ENCODE peak calls at places on chromosomes 16 and 17, in seven cellular contexts. V is SK-N-SH, F is RWPE1, Z is right atrium auricular region, G is GM10248, S is ascending aorta, L is dorsolateral prefrontal cortex. B is an unnamed sample.

GRCh38 chr16:80932725-80933124 is 74.0 kb downstream of the CMC2 start:
- DNase-seq in L (no peak), Z (peak), G (no peak), F (peak), S (peak), V (peak), B (peak)

GRCh38 chr17:78925662-78926555 is 722 bp upstream of the TIMP2 start:
- DNase-seq in S (peak), L (peak), F (no peak), V (peak), G (no peak), Z (peak), B (peak)

GRCh38 chr17:83194761-83195329 is 115.4 kb downstream of the METRNL start:
- DNase-seq in Z (no peak), S (no peak), V (no peak), G (no peak), F (no peak), L (no peak), B (no peak)

GRCh38 chr17:55642741-55643140 is 79.9 kb downstream of the TMEM100 start:
- DNase-seq in F (no peak), V (no peak), S (no peak), L (no peak), Z (no peak), G (no peak), B (no peak)

GRCh38 chr16:12329246-12329995 is 352.9 kb downstream of the SNX29 start:
- DNase-seq in G (no peak), V (no peak), L (no peak), S (no peak), Z (no peak), F (no peak), B (no peak)

GRCh38 chr17:1485748-1486376 is 6.6 kb downstream of the MYO1C start:
- DNase-seq in Z (peak), G (peak), L (no peak), F (peak), S (peak), V (peak), B (peak)

GRCh38 chr17:59872351-59872750 is 20.4 kb downstream of the TUBD1 start:
- DNase-seq in G (no peak), L (no peak), Z (no peak), V (no peak), F (no peak), S (no peak), B (no peak)

GRCh38 chr16:6446370-6446769 is 886.3 kb upstream of the RBFOX1 start:
- DNase-seq in L (no peak), F (no peak), Z (no peak), G (no peak), S (no peak), V (no peak), B (no peak)

GRCh38 chr17:62778990-62779681 is 29.0 kb downstream of the MARCHF10 start:
- DNase-seq in S (no peak), V (peak), L (no peak), Z (no peak), F (peak), G (no peak), B (no peak)

GRCh38 chr17:80029235-80029974 is 6.3 kb downstream of the TBC1D16 start:
- DNase-seq in V (no peak), G (no peak), L (no peak), Z (peak), F (no peak), S (peak), B (no peak)

GRCh38 chr17:47279062-47279801 is 25.6 kb downstream of the ITGB3 start:
- DNase-seq in L (no peak), G (peak), S (peak), V (no peak), F (peak), Z (peak), B (no peak)

GRCh38 chr17:57518587-57519118 is 226.4 kb downstream of the CCDC182 start:
- DNase-seq in F (no peak), S (no peak), Z (no peak), V (peak), L (no peak), G (no peak), B (no peak)

GRCh38 chr17:75774471-75774987 is 9.5 kb upstream of the GALK1 start:
- DNase-seq in F (no peak), S (peak), L (no peak), V (peak), G (no peak), Z (no peak), B (no peak)

GRCh38 chr16:49854227-49855203 is 1.4 kb downstream of the ZNF423 start:
- DNase-seq in V (peak), Z (no peak), S (no peak), F (no peak), L (no peak), G (no peak), B (peak)

GRCh38 chr17:74295625-74296547 is 21.9 kb downstream of the DNAI2 start:
- DNase-seq in S (no peak), G (no peak), V (no peak), L (no peak), Z (no peak), F (no peak), B (no peak)

GRCh38 chr17:68349157-68349556 is 57.9 kb downstream of the ARSG start:
- DNase-seq in S (no peak), F (no peak), G (peak), L (no peak), Z (no peak), V (no peak), B (no peak)

GRCh38 chr17:68355093-68355492 is 63.8 kb downstream of the ARSG start:
- DNase-seq in L (no peak), F (no peak), G (no peak), Z (no peak), S (no peak), V (no peak), B (no peak)

GRCh38 chr17:68353121-68353521 is 61.8 kb downstream of the ARSG start:
- DNase-seq in G (no peak), L (no peak), S (no peak), V (no peak), F (no peak), Z (no peak), B (no peak)

GRCh38 chr17:68352041-68352440 is 60.7 kb downstream of the ARSG start:
- DNase-seq in S (no peak), V (no peak), F (no peak), L (no peak), Z (no peak), G (no peak), B (no peak)

DNA sequence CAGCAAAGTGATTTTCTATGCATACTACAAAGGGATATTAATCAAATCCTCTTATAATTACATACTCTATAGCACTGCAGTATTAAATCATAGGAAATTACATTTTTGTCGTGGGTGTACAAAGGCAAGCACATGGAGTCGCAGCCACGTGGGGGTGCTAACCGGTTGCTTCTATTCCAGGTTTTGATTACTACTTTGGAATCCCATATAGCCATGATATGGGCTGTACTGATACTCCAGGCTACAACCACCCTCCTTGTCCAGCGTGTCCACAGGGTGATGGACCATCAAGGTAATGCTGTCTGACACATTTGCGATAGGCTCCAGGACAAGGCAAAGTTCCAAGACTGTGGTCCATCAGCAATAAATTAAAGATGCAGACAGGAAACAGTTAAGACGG is 60.1 kb downstream of the ARSG start:
- DNase-seq in Z (peak), V (peak), G (no peak), S (no peak), F (no peak), L (no peak), B (no peak)
- TF ChIP-seq CTCF in Z (no peak), V (peak), G (no peak), S (no peak), F (no peak), L (no peak), B (no peak)

GRCh38 chr17:7972131-7972785 is 30.2 kb upstream of the GUCY2D start:
- DNase-seq in G (no peak), S (peak), L (no peak), Z (no peak), V (no peak), F (no peak), B (no peak)
- TF ChIP-seq CTCF in G (no peak), S (no peak), L (no peak), Z (no peak), V (peak), F (peak), B (peak)

GRCh38 chr16:87930456-87930855 is 5.9 kb downstream of the CA5A start:
- DNase-seq in Z (no peak), F (no peak), V (peak), G (no peak), L (no peak), S (no peak), B (no peak)
- TF ChIP-seq CTCF in Z (no peak), F (no peak), V (peak), G (peak), L (no peak), S (peak), B (peak)

GRCh38 chr16:25707982-25708583 is 16.3 kb downstream of the HS3ST4 start:
- DNase-seq in G (peak), L (no peak), Z (no peak), V (peak), F (no peak), S (no peak), B (peak)
- TF ChIP-seq CTCF in G (peak), L (no peak), Z (no peak), V (peak), F (peak), S (no peak), B (peak)

GRCh38 chr17:45104907-45105624 is 27.2 kb downstream of the PLCD3 start:
- DNase-seq in V (peak), Z (no peak), S (no peak), G (no peak), F (no peak), L (no peak), B (no peak)
- TF ChIP-seq CTCF in V (no peak), Z (no peak), S (no peak), G (peak), F (no peak), L (no peak), B (no peak)

GRCh38 chr16:59412275-59412841 is 678.2 kb upstream of the GOT2 start:
- DNase-seq in V (no peak), Z (no peak), L (no peak), F (peak), G (no peak), S (no peak), B (no peak)
- TF ChIP-seq CTCF in V (no peak), Z (no peak), L (no peak), F (no peak), G (no peak), S (no peak), B (no peak)